ENCODE peak calls at places on chromosome 14, in five cellular contexts. U is T follicular helper cell, H is sciatic nerve, J is NCI-H1436, F is iris pigment epithelial cell. L is an unnamed sample.

GRCh38 chr14:97802430-97802829 is 1005.2 kb downstream of the VRK1 start:
- DNase-seq in J (no peak), H (no peak), U (no peak), F (no peak), L (no peak)

GRCh38 chr14:68124885-68125731 is 305.5 kb downstream of the RAD51B start:
- DNase-seq in F (peak), U (no peak), H (no peak), J (no peak), L (no peak)

GRCh38 chr14:31190717-31191263 is 16.8 kb downstream of the HECTD1 start:
- DNase-seq in F (no peak), U (no peak), H (no peak), J (no peak), L (no peak)

GRCh38 chr14:105883066-105884005 is 357.0 kb downstream of the TMEM121 start:
- DNase-seq in U (no peak), J (no peak), F (no peak), H (peak), L (no peak)

GRCh38 chr14:102264775-102265174 is 40.2 kb downstream of the MOK start:
- DNase-seq in J (no peak), U (no peak), H (no peak), F (no peak), L (no peak)

GRCh38 chr14:93105362-93105761 is 10.4 kb downstream of the ITPK1 start:
- DNase-seq in J (no peak), H (no peak), F (peak), U (no peak), L (no peak)

GRCh38 chr14:49303952-49304516 is 282.1 kb downstream of the RPS29 start:
- DNase-seq in H (no peak), F (peak), J (no peak), U (no peak), L (no peak)

GRCh38 chr14:70350078-70350477 is 9.4 kb downstream of the COX16 start:
- DNase-seq in H (no peak), U (no peak), F (no peak), J (no peak), L (no peak)

GRCh38 chr14:64109821-64110554 is 184.2 kb downstream of the ESR2 start:
- DNase-seq in U (no peak), F (peak), H (no peak), J (no peak), L (no peak)

GRCh38 chr14:60184597-60185555 is 19.7 kb upstream of the DHRS7 start:
- DNase-seq in F (no peak), U (no peak), J (no peak), H (no peak), L (no peak)

GRCh38 chr14:96177766-96178377 is 26.8 kb upstream of the BDKRB2 start:
- DNase-seq in H (no peak), F (peak), J (no peak), U (no peak), L (no peak)

GRCh38 chr14:102390064-102390463 is 27.3 kb downstream of the TECPR2 start:
- DNase-seq in J (no peak), F (peak), U (no peak), H (no peak), L (no peak)

GRCh38 chr14:50447491-50447890 is 50.8 kb upstream of the CDKL1 start:
- DNase-seq in F (peak), U (no peak), J (no peak), H (no peak), L (no peak)

GRCh38 chr14:41476526-41476925 is 130.2 kb upstream of the LRFN5 start:
- DNase-seq in J (no peak), F (peak), U (no peak), H (no peak), L (no peak)

GRCh38 chr14:102279282-102279681 is 25.7 kb downstream of the MOK start:
- DNase-seq in F (no peak), H (no peak), U (no peak), J (no peak), L (no peak)

GRCh38 chr14:49512571-49512970 is 73.6 kb downstream of the RPS29 start:
- DNase-seq in H (no peak), U (no peak), J (no peak), F (no peak), L (no peak)

GRCh38 chr14:93971635-93972027 is 4.7 kb downstream of the ASB2 start:
- DNase-seq in H (no peak), F (no peak), U (no peak), J (no peak), L (no peak)

GRCh38 chr14:88255196-88255595 is 67.9 kb downstream of the KCNK10 start:
- DNase-seq in J (no peak), F (no peak), U (no peak), H (no peak), L (no peak)

GRCh38 chr14:75259510-75259855 is 19.1 kb upstream of the FOS start:
- DNase-seq in F (peak), U (no peak), J (no peak), H (peak), L (no peak)

GRCh38 chr14:55556929-55557623 is 22.9 kb upstream of the KTN1 start:
- DNase-seq in U (no peak), F (peak), J (no peak), H (peak), L (no peak)

GRCh38 chr14:93302688-93303581 is 29.9 kb downstream of the BTBD7 start:
- DNase-seq in H (no peak), J (no peak), F (no peak), U (no peak), L (no peak)

GRCh38 chr14:105334383-105335230 is 20.1 kb downstream of the PACS2 start:
- DNase-seq in J (no peak), F (no peak), H (no peak), U (no peak), L (no peak)

GRCh38 chr14:58747181-58747580 is 109.4 kb downstream of the DACT1 start:
- DNase-seq in H (peak), F (peak), U (no peak), J (no peak), L (no peak)

GRCh38 chr14:69818760-69819191 is 21.7 kb upstream of the SLC10A1 start:
- DNase-seq in U (peak), H (no peak), J (peak), F (peak), L (peak)

GRCh38 chr14:94041551-94042346 is 15.6 kb downstream of the OTUB2 start:
- DNase-seq in U (no peak), J (no peak), F (peak), H (no peak), L (no peak)

GRCh38 chr14:83164016-83164415 is 1630.4 kb upstream of the SEL1L start:
- DNase-seq in F (peak), U (no peak), J (no peak), H (no peak), L (no peak)

GRCh38 chr14:39880965-39881364 is 448.7 kb upstream of the FBXO33 start:
- DNase-seq in H (no peak), J (no peak), F (no peak), U (no peak), L (no peak)

GRCh38 chr14:71693373-71693772 is 238.9 kb upstream of the RGS6 start:
- DNase-seq in J (no peak), H (no peak), F (peak), U (no peak), L (no peak)

GRCh38 chr14:24334431-24335271 is at the start of gene ADCY4:
- DNase-seq in U (no peak), J (no peak), H (no peak), F (no peak), L (peak)

GRCh38 chr14:49895480-49895879 is 2.6 kb downstream of the ARF6 start:
- DNase-seq in U (no peak), J (no peak), F (peak), H (no peak), L (no peak)

L was measured in stimulated activated naive CD4-positive, alpha-beta T cell treated with Interleukin-2 at 50 U/mL for 16 hours.